ENCODE peak calls at places on chromosomes 4 and X, in four cellular contexts. One of them, this sample, is unnamed.

GRCh38 chr4:74311696-74312313 is 3.5 kb downstream of the EPGN start:
- DNase-seq in glutamatergic neuron: no peak
- DNase-seq in GM20000: peak; percentile 16
- DNase-seq in suprapubic skin: no peak
- DNase-seq in this sample: no peak

GRCh38 chr4:113260671-113261070 is 211.2 kb downstream of the ANK2 start:
- DNase-seq in glutamatergic neuron: no peak
- DNase-seq in GM20000: no peak
- DNase-seq in suprapubic skin: no peak
- DNase-seq in this sample: no peak

GRCh38 chr4:77399831-77400230 is 205.8 kb upstream of the CXCL13 start:
- DNase-seq in glutamatergic neuron: no peak
- DNase-seq in GM20000: no peak
- DNase-seq in suprapubic skin: no peak
- DNase-seq in this sample: no peak

GRCh38 chrX:118056870-118057269 is 59.7 kb downstream of the KLHL13 start:
- DNase-seq in glutamatergic neuron: no peak
- DNase-seq in GM20000: no peak
- DNase-seq in suprapubic skin: no peak
- DNase-seq in this sample: no peak

GRCh38 chr4:184201179-184201578 is 16.5 kb downstream of the ENPP6 start:
- DNase-seq in glutamatergic neuron: no peak
- DNase-seq in GM20000: no peak
- DNase-seq in suprapubic skin: no peak
- DNase-seq in this sample: no peak

GRCh38 chr4:36446275-36446674 is 164.9 kb downstream of the DTHD1 start:
- DNase-seq in glutamatergic neuron: no peak
- DNase-seq in GM20000: no peak
- DNase-seq in suprapubic skin: no peak
- DNase-seq in this sample: no peak

GRCh38 chrX:150616863-150617198 is 48.4 kb downstream of the MTM1 start:
- DNase-seq in glutamatergic neuron: no peak
- DNase-seq in GM20000: no peak
- DNase-seq in suprapubic skin: no peak
- DNase-seq in this sample: no peak

GRCh38 chrX:119228506-119229290 is 7.4 kb upstream of the PGRMC1 start:
- DNase-seq in glutamatergic neuron: no peak
- DNase-seq in GM20000: no peak
- DNase-seq in suprapubic skin: no peak
- DNase-seq in this sample: no peak

GRCh38 chr4:185179488-185179887 is 24.3 kb downstream of the CFAP97 start:
- DNase-seq in glutamatergic neuron: no peak
- DNase-seq in GM20000: no peak
- DNase-seq in suprapubic skin: no peak
- DNase-seq in this sample: no peak

GRCh38 chr4:16337936-16338335 is 111.7 kb upstream of the TAPT1 start:
- DNase-seq in glutamatergic neuron: no peak
- DNase-seq in GM20000: no peak
- DNase-seq in suprapubic skin: no peak
- DNase-seq in this sample: no peak

GRCh38 chr4:4425119-4425690 is 38.3 kb downstream of the NSG1 start:
- DNase-seq in glutamatergic neuron: no peak
- DNase-seq in GM20000: no peak
- DNase-seq in suprapubic skin: no peak
- DNase-seq in this sample: no peak

GRCh38 chrX:30147996-30148643 is 67.2 kb upstream of the MAGEB2 start:
- DNase-seq in glutamatergic neuron: no peak
- DNase-seq in GM20000: no peak
- DNase-seq in suprapubic skin: no peak
- DNase-seq in this sample: no peak

GRCh38 chr4:121269001-121269400 is 104.9 kb upstream of the TNIP3 start:
- DNase-seq in glutamatergic neuron: no peak
- DNase-seq in GM20000: no peak
- DNase-seq in suprapubic skin: no peak
- DNase-seq in this sample: no peak

DNA sequence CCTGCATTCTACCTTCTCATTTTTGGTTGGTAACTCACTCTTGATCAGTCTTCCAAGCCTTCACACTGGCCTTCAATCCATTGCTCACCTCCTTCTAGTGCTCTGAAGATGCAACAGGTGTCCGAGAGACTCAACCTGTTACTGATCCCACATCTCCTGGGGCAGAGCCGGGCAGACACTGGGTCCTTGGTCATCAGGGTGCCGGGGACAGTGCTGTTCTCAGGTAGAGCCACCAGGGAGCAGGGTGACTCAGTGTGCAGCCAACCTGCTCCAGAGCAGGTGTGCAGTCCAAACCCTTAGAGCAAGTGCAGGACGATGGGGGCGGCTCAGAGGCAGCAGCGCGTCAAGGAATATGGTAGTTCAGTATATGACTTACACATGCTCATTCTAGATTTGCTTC is 188.4 kb downstream of the DHX15 start:
- DNase-seq in glutamatergic neuron: no peak
- DNase-seq in GM20000: no peak
- DNase-seq in suprapubic skin: no peak
- DNase-seq in this sample: no peak
- TF ChIP-seq CTCF in glutamatergic neuron: no peak
- TF ChIP-seq CTCF in GM20000: no peak
- TF ChIP-seq CTCF in suprapubic skin: no peak
- TF ChIP-seq CTCF in this sample: no peak

DNA sequence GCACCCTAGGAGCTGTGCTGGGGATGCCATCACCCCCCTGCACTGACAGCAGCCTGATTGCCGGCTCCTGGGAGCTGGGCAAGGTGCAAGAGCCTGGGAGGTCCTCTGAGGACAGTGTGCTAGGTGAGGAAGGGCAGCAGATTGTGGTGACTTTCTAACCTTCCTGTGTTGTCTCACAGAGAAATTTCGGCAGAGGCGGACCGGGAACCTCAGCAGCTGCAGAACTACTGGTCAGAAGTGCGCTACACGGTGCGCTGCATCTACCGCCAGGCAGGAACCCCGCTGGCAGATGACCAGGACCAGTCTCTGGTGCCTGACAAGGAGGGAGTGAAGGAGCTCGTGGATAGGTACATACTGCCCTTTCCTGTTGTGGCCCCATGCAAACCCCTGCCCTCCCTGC is 89.8 kb downstream of the FAM193A start:
- DNase-seq in glutamatergic neuron: no peak
- DNase-seq in GM20000: no peak
- DNase-seq in suprapubic skin: no peak
- DNase-seq in this sample: no peak
- TF ChIP-seq CTCF in glutamatergic neuron: no peak
- TF ChIP-seq CTCF in GM20000: no peak
- TF ChIP-seq CTCF in suprapubic skin: no peak
- TF ChIP-seq CTCF in this sample: no peak

DNA sequence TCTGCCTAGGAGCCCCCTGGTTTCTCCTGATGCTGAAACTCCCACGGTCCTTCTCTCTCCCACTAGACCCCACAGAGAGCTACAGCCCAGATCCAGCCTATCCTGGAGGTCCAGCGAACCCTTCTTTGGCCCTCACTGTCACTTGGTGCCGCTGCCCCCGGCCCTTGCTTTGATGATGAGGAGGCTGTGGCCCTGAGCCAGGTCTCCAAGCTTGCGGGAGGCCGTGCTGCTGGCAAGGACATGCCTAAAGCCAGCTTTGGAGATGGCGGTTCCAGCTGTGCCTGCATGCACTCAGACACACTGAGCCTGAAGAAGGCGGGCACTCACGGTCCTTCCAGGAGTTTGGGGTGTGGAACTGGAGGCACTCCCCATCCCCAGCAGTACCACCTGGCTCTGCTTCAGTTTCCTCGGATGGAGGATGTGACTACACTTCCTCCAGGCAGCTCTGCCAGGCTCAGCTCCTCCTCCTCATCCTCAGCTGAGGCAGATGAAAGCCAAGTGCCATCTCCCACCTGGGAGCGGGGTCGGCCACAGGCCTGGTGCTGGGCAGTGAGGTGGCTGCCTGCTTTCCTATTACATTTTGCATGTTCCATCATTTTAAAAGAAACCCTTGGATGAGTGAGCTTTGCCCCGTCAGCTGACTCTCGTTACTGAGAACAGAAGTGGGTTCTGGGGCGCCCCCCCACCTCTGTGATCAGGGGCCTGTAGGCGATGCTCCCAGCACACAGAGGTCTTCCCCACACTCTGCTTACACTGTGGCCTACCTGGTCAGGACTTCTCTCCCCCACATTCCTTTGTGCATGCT is 9.0 kb downstream of the TNIP2 start:
- DNase-seq in glutamatergic neuron: no peak
- DNase-seq in GM20000: no peak
- DNase-seq in suprapubic skin: no peak
- DNase-seq in this sample: no peak
- TF ChIP-seq CTCF in glutamatergic neuron: no peak
- TF ChIP-seq CTCF in GM20000: no peak
- TF ChIP-seq CTCF in suprapubic skin: no peak
- TF ChIP-seq CTCF in this sample: no peak

GRCh38 chr4:153464068-153464467 is 2.1 kb upstream of the TMEM131L start:
- DNase-seq in glutamatergic neuron: no peak
- DNase-seq in GM20000: no peak
- DNase-seq in suprapubic skin: no peak
- DNase-seq in this sample: no peak

GRCh38 chr4:153465922-153466636 is at the start of gene TMEM131L:
- DNase-seq in glutamatergic neuron: peak; percentile 75
- DNase-seq in GM20000: peak; percentile 94
- DNase-seq in suprapubic skin: no peak
- DNase-seq in this sample: no peak

GRCh38 chr4:153466637-153467153 is 535 bp downstream of the TMEM131L start:
- DNase-seq in glutamatergic neuron: peak; percentile 30
- DNase-seq in GM20000: peak; percentile 53
- DNase-seq in suprapubic skin: no peak
- DNase-seq in this sample: no peak

GRCh38 chr4:153465145-153465544 is 1.0 kb upstream of the TMEM131L start:
- DNase-seq in glutamatergic neuron: no peak
- DNase-seq in GM20000: no peak
- DNase-seq in suprapubic skin: no peak
- DNase-seq in this sample: no peak

GRCh38 chr4:153465583-153465921 is 608 bp upstream of the TMEM131L start:
- DNase-seq in glutamatergic neuron: peak; percentile 41
- DNase-seq in GM20000: peak; percentile 62
- DNase-seq in suprapubic skin: no peak
- DNase-seq in this sample: no peak
- TF ChIP-seq CTCF in glutamatergic neuron: no peak
- TF ChIP-seq CTCF in GM20000: no peak
- TF ChIP-seq CTCF in suprapubic skin: no peak
- TF ChIP-seq CTCF in this sample: no peak

GRCh38 chr4:112145820-112146813 is 863 bp downstream of the FAM241A start:
- DNase-seq in glutamatergic neuron: peak; percentile 73
- DNase-seq in GM20000: peak; percentile 84
- DNase-seq in suprapubic skin: no peak
- DNase-seq in this sample: no peak
- TF ChIP-seq CTCF in glutamatergic neuron: peak; percentile 23
- TF ChIP-seq CTCF in GM20000: no peak
- TF ChIP-seq CTCF in suprapubic skin: no peak
- TF ChIP-seq CTCF in this sample: peak; percentile 28

GRCh38 chrX:102714994-102715393 is 2.7 kb downstream of the GPRASP2 start:
- DNase-seq in glutamatergic neuron: no peak
- DNase-seq in GM20000: no peak
- DNase-seq in suprapubic skin: no peak
- DNase-seq in this sample: no peak
- TF ChIP-seq CTCF in glutamatergic neuron: no peak
- TF ChIP-seq CTCF in GM20000: no peak
- TF ChIP-seq CTCF in suprapubic skin: no peak
- TF ChIP-seq CTCF in this sample: no peak

GRCh38 chr4:109931318-109931717 is 18.6 kb downstream of the EGF start:
- DNase-seq in glutamatergic neuron: no peak
- DNase-seq in GM20000: no peak
- DNase-seq in suprapubic skin: no peak
- DNase-seq in this sample: no peak
- TF ChIP-seq CTCF in glutamatergic neuron: no peak
- TF ChIP-seq CTCF in GM20000: no peak
- TF ChIP-seq CTCF in suprapubic skin: no peak
- TF ChIP-seq CTCF in this sample: no peak